ENCODE peak calls at places on chromosomes 7 and 10, in five cellular contexts. G is SK-N-SH, X is IMR-90, C is WTC11, E is HepG2. R is an unnamed sample.

GRCh38 chr7:110534241-110534931 is 556.5 kb upstream of the LRRN3 start:
- DNase-seq in G (peak), X (peak), C (no peak), E (peak), R (no peak)

GRCh38 chr7:47265621-47266020 is 316.3 kb downstream of the TNS3 start:
- DNase-seq in G (no peak), X (no peak), C (no peak), E (no peak), R (no peak)

GRCh38 chr7:100612730-100613446 is 548 bp downstream of the MOSPD3 start:
- DNase-seq in G (peak), X (no peak), C (peak), E (peak), R (no peak)

GRCh38 chr10:63217120-63217605 is 84.0 kb downstream of the NRBF2 start:
- DNase-seq in G (peak), X (peak), C (no peak), E (peak), R (no peak)

GRCh38 chr10:119245272-119245671 is 37.9 kb downstream of the GRK5 start:
- DNase-seq in G (no peak), X (no peak), C (no peak), E (no peak), R (no peak)

GRCh38 chr10:17062009-17062408 is 67.6 kb downstream of the CUBN start:
- DNase-seq in G (no peak), X (peak), C (no peak), E (no peak), R (no peak)

GRCh38 chr10:91799580-91799975 is 1.4 kb downstream of the TNKS2 start:
- DNase-seq in G (no peak), X (peak), C (no peak), E (no peak), R (no peak)

GRCh38 chr7:107857541-107857912 is 33.5 kb upstream of the DLD start:
- DNase-seq in G (no peak), X (peak), C (no peak), E (peak), R (no peak)

GRCh38 chr10:5434017-5434753 is 21.8 kb downstream of the NET1 start:
- DNase-seq in G (peak), X (peak), C (no peak), E (peak), R (no peak)

GRCh38 chr10:117399341-117400196 is 24.3 kb upstream of the PDZD8 start:
- DNase-seq in G (no peak), X (no peak), C (no peak), E (peak), R (no peak)

GRCh38 chr7:111678281-111678680 is 116.0 kb upstream of the IMMP2L start:
- DNase-seq in G (no peak), X (peak), C (no peak), E (no peak), R (no peak)

GRCh38 chr7:69603351-69603750 is 5.1 kb downstream of the AUTS2 start:
- DNase-seq in G (no peak), X (no peak), C (no peak), E (no peak), R (no peak)

GRCh38 chr7:82605247-82605864 is 161.8 kb upstream of the CACNA2D1 start:
- DNase-seq in G (peak), X (peak), C (no peak), E (peak), R (no peak)

GRCh38 chr10:121734517-121735137 is 136.4 kb upstream of the FGFR2 start:
- DNase-seq in G (peak), X (no peak), C (peak), E (peak), R (peak)

GRCh38 chr7:129702761-129703338 is 91.3 kb downstream of the NRF1 start:
- DNase-seq in G (no peak), X (no peak), C (no peak), E (peak), R (no peak)

GRCh38 chr10:116849271-116850057 is at the start of gene ENO4:
- DNase-seq in G (peak), X (peak), C (peak), E (peak), R (peak)

GRCh38 chr7:121505540-121506182 is 109.6 kb upstream of the FAM3C start:
- DNase-seq in G (no peak), X (no peak), C (no peak), E (no peak), R (no peak)

GRCh38 chr7:7639847-7640220 is 718 bp upstream of the UMAD1 start:
- DNase-seq in G (no peak), X (peak), C (no peak), E (peak), R (no peak)

GRCh38 chr10:3108033-3108432 is 40.7 kb downstream of the PFKP start:
- DNase-seq in G (no peak), X (no peak), C (no peak), E (no peak), R (no peak)

GRCh38 chr7:50595538-50596102 is 30.4 kb upstream of the DDC start:
- DNase-seq in G (peak), X (peak), C (no peak), E (peak), R (no peak)

GRCh38 chr7:28102778-28103177 is 77.8 kb downstream of the JAZF1 start:
- DNase-seq in G (no peak), X (peak), C (no peak), E (peak), R (no peak)
- TF ChIP-seq USF2 in G (no peak), X (no peak), C (no peak), E (no peak), R (no peak)

GRCh38 chr10:124005091-124005490 is 88.3 kb downstream of the CHST15 start:
- DNase-seq in G (peak), X (no peak), C (no peak), E (peak), R (peak)
- TF ChIP-seq USF2 in G (no peak), X (no peak), C (no peak), E (no peak), R (no peak)

DNA sequence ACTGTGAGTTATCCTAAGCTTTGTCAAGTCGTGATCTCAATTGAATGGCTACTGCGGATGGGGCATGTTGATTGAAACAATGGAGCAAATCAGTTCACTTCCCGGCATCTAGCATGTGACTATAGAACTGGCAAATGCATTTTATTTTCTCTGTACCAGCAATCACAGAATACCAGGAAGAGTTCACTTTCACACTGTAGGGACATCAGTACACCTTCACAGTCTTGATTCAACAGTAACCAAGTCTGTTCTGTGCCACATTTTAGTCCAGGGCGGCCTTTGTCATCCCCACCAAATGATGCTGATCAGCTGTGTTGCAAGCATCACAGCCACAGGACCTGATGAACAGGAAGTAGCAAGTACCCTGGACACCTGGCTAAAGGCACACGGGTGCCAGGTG is 32.1 kb upstream of the JAKMIP3 start:
- DNase-seq in G (no peak), X (no peak), C (no peak), E (no peak), R (no peak)
- TF ChIP-seq USF2 in G (no peak), X (no peak), C (no peak), E (no peak), R (no peak)

GRCh38 chr7:104241135-104241534 is 33.3 kb upstream of the ORC5 start:
- DNase-seq in G (no peak), X (no peak), C (no peak), E (no peak), R (no peak)

GRCh38 chr7:104241581-104241980 is 33.8 kb upstream of the ORC5 start:
- DNase-seq in G (no peak), X (no peak), C (no peak), E (no peak), R (no peak)

DNA sequence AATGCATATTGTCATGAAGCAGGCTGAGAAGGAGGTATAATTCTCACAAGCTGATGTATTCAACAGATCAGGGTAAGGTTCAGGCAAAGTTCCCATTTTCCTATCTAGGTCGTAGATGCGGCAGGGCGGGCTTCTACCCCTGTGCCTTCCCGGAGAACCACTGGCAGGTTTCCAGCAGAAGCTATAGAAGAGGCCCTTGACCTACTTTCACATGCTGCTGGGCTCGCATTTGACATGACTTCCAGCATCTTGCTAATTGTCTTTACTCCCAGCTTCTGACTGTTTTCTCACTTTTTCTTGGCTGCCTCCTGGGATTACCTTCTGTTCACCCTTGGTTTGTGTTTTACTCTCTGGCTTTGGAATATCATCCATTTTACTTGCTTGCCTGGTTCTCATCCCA is 32.6 kb upstream of the ORC5 start:
- DNase-seq in G (no peak), X (no peak), C (no peak), E (no peak), R (no peak)
- TF ChIP-seq USF2 in G (no peak), X (no peak), C (no peak), E (no peak), R (no peak)

GRCh38 chr10:125661942-125662515 is 20.9 kb downstream of the TEX36 start:
- DNase-seq in G (no peak), X (peak), C (no peak), E (no peak), R (no peak)
- TF ChIP-seq USF2 in G (no peak), X (no peak), C (no peak), E (no peak), R (no peak)